ENCODE peak calls at places on chromosome 6, in ten cellular contexts. One of them, this sample, is unnamed.

GRCh38 chr6:170101281-170102035 is 189.4 kb downstream of the DLL1 start:
- DNase-seq in stimulated activated CD8-positive, alpha-beta memory T cell treated with anti-CD3 and anti-CD28 coated beads, Interleukin-15, amount 100 ng/mL, for 24 hours: no peak
- DNase-seq in AG09309: no peak
- DNase-seq in SK-MEL-5: no peak
- DNase-seq in globus pallidus: no peak
- DNase-seq in NCI-H1092: no peak
- DNase-seq in effector CD4-positive, alpha-beta T cell: no peak
- DNase-seq in neural crest cell: no peak
- DNase-seq in iPS-NIHi11: peak
- DNase-seq in NCI-H510A treated with DMSO at 0.1 percent for 48 hours: no peak
- DNase-seq in this sample: no peak

GRCh38 chr6:145139451-145139850 is 595.9 kb downstream of the EPM2A start:
- DNase-seq in globus pallidus: no peak
- DNase-seq in iPS-NIHi11: no peak
- DNase-seq in stimulated activated CD8-positive, alpha-beta memory T cell treated with anti-CD3 and anti-CD28 coated beads, Interleukin-15, amount 100 ng/mL, for 24 hours: no peak
- DNase-seq in NCI-H1092: peak
- DNase-seq in AG09309: no peak
- DNase-seq in SK-MEL-5: no peak
- DNase-seq in effector CD4-positive, alpha-beta T cell: no peak
- DNase-seq in neural crest cell: no peak
- DNase-seq in NCI-H510A treated with DMSO at 0.1 percent for 48 hours: no peak
- DNase-seq in this sample: no peak

GRCh38 chr6:166511316-166511715 is 75.2 kb downstream of the RAMACL start:
- DNase-seq in iPS-NIHi11: no peak
- DNase-seq in effector CD4-positive, alpha-beta T cell: no peak
- DNase-seq in neural crest cell: no peak
- DNase-seq in AG09309: no peak
- DNase-seq in NCI-H510A treated with DMSO at 0.1 percent for 48 hours: no peak
- DNase-seq in globus pallidus: no peak
- DNase-seq in SK-MEL-5: no peak
- DNase-seq in stimulated activated CD8-positive, alpha-beta memory T cell treated with anti-CD3 and anti-CD28 coated beads, Interleukin-15, amount 100 ng/mL, for 24 hours: no peak
- DNase-seq in NCI-H1092: no peak
- DNase-seq in this sample: no peak

GRCh38 chr6:130575971-130576370 is 210.2 kb downstream of the TMEM200A start:
- DNase-seq in globus pallidus: no peak
- DNase-seq in SK-MEL-5: no peak
- DNase-seq in neural crest cell: no peak
- DNase-seq in stimulated activated CD8-positive, alpha-beta memory T cell treated with anti-CD3 and anti-CD28 coated beads, Interleukin-15, amount 100 ng/mL, for 24 hours: no peak
- DNase-seq in NCI-H510A treated with DMSO at 0.1 percent for 48 hours: no peak
- DNase-seq in NCI-H1092: no peak
- DNase-seq in AG09309: no peak
- DNase-seq in effector CD4-positive, alpha-beta T cell: peak
- DNase-seq in iPS-NIHi11: no peak
- DNase-seq in this sample: no peak

GRCh38 chr6:34447915-34448314 is 18.0 kb upstream of the PACSIN1 start:
- DNase-seq in SK-MEL-5: peak
- DNase-seq in NCI-H510A treated with DMSO at 0.1 percent for 48 hours: peak
- DNase-seq in effector CD4-positive, alpha-beta T cell: no peak
- DNase-seq in neural crest cell: no peak
- DNase-seq in iPS-NIHi11: peak
- DNase-seq in stimulated activated CD8-positive, alpha-beta memory T cell treated with anti-CD3 and anti-CD28 coated beads, Interleukin-15, amount 100 ng/mL, for 24 hours: no peak
- DNase-seq in AG09309: no peak
- DNase-seq in NCI-H1092: no peak
- DNase-seq in globus pallidus: no peak
- DNase-seq in this sample: no peak

GRCh38 chr6:169110934-169111602 is 142.6 kb downstream of the THBS2 start:
- DNase-seq in iPS-NIHi11: no peak
- DNase-seq in NCI-H510A treated with DMSO at 0.1 percent for 48 hours: no peak
- DNase-seq in neural crest cell: no peak
- DNase-seq in AG09309: no peak
- DNase-seq in stimulated activated CD8-positive, alpha-beta memory T cell treated with anti-CD3 and anti-CD28 coated beads, Interleukin-15, amount 100 ng/mL, for 24 hours: no peak
- DNase-seq in globus pallidus: no peak
- DNase-seq in NCI-H1092: no peak
- DNase-seq in SK-MEL-5: no peak
- DNase-seq in effector CD4-positive, alpha-beta T cell: no peak
- DNase-seq in this sample: no peak

GRCh38 chr6:35706468-35706867 is 17.8 kb upstream of the FKBP5 start:
- DNase-seq in iPS-NIHi11: no peak
- DNase-seq in neural crest cell: no peak
- DNase-seq in AG09309: no peak
- DNase-seq in globus pallidus: no peak
- DNase-seq in stimulated activated CD8-positive, alpha-beta memory T cell treated with anti-CD3 and anti-CD28 coated beads, Interleukin-15, amount 100 ng/mL, for 24 hours: no peak
- DNase-seq in NCI-H1092: no peak
- DNase-seq in SK-MEL-5: no peak
- DNase-seq in effector CD4-positive, alpha-beta T cell: no peak
- DNase-seq in NCI-H510A treated with DMSO at 0.1 percent for 48 hours: no peak
- DNase-seq in this sample: no peak

GRCh38 chr6:149862901-149863595 is 1.1 kb downstream of the LRP11 start:
- DNase-seq in AG09309: no peak
- DNase-seq in SK-MEL-5: peak
- DNase-seq in effector CD4-positive, alpha-beta T cell: no peak
- DNase-seq in iPS-NIHi11: peak
- DNase-seq in NCI-H1092: peak
- DNase-seq in globus pallidus: peak
- DNase-seq in stimulated activated CD8-positive, alpha-beta memory T cell treated with anti-CD3 and anti-CD28 coated beads, Interleukin-15, amount 100 ng/mL, for 24 hours: peak
- DNase-seq in neural crest cell: peak
- DNase-seq in NCI-H510A treated with DMSO at 0.1 percent for 48 hours: peak
- DNase-seq in this sample: no peak

GRCh38 chr6:94349227-94349626 is 929.9 kb upstream of the EPHA7 start:
- DNase-seq in NCI-H510A treated with DMSO at 0.1 percent for 48 hours: peak
- DNase-seq in neural crest cell: no peak
- DNase-seq in effector CD4-positive, alpha-beta T cell: no peak
- DNase-seq in NCI-H1092: no peak
- DNase-seq in stimulated activated CD8-positive, alpha-beta memory T cell treated with anti-CD3 and anti-CD28 coated beads, Interleukin-15, amount 100 ng/mL, for 24 hours: no peak
- DNase-seq in globus pallidus: no peak
- DNase-seq in AG09309: no peak
- DNase-seq in SK-MEL-5: no peak
- DNase-seq in iPS-NIHi11: no peak
- DNase-seq in this sample: no peak

GRCh38 chr6:160513836-160514235 is 150.2 kb downstream of the LPA start:
- DNase-seq in SK-MEL-5: no peak
- DNase-seq in iPS-NIHi11: no peak
- DNase-seq in globus pallidus: no peak
- DNase-seq in NCI-H1092: no peak
- DNase-seq in AG09309: no peak
- DNase-seq in neural crest cell: no peak
- DNase-seq in stimulated activated CD8-positive, alpha-beta memory T cell treated with anti-CD3 and anti-CD28 coated beads, Interleukin-15, amount 100 ng/mL, for 24 hours: no peak
- DNase-seq in effector CD4-positive, alpha-beta T cell: no peak
- DNase-seq in NCI-H510A treated with DMSO at 0.1 percent for 48 hours: no peak
- DNase-seq in this sample: no peak

GRCh38 chr6:111441678-111442243 is 41.3 kb downstream of the REV3L start:
- DNase-seq in effector CD4-positive, alpha-beta T cell: no peak
- DNase-seq in NCI-H1092: no peak
- DNase-seq in iPS-NIHi11: no peak
- DNase-seq in NCI-H510A treated with DMSO at 0.1 percent for 48 hours: no peak
- DNase-seq in AG09309: no peak
- DNase-seq in globus pallidus: no peak
- DNase-seq in neural crest cell: no peak
- DNase-seq in SK-MEL-5: no peak
- DNase-seq in stimulated activated CD8-positive, alpha-beta memory T cell treated with anti-CD3 and anti-CD28 coated beads, Interleukin-15, amount 100 ng/mL, for 24 hours: no peak
- DNase-seq in this sample: no peak

GRCh38 chr6:1336246-1336843 is 24.4 kb downstream of the FOXQ1 start:
- DNase-seq in NCI-H1092: no peak
- DNase-seq in iPS-NIHi11: peak
- DNase-seq in globus pallidus: no peak
- DNase-seq in neural crest cell: no peak
- DNase-seq in AG09309: no peak
- DNase-seq in NCI-H510A treated with DMSO at 0.1 percent for 48 hours: no peak
- DNase-seq in effector CD4-positive, alpha-beta T cell: no peak
- DNase-seq in SK-MEL-5: peak
- DNase-seq in stimulated activated CD8-positive, alpha-beta memory T cell treated with anti-CD3 and anti-CD28 coated beads, Interleukin-15, amount 100 ng/mL, for 24 hours: no peak
- DNase-seq in this sample: no peak

GRCh38 chr6:14009416-14009815 is 84.7 kb downstream of the RNF182 start:
- DNase-seq in stimulated activated CD8-positive, alpha-beta memory T cell treated with anti-CD3 and anti-CD28 coated beads, Interleukin-15, amount 100 ng/mL, for 24 hours: no peak
- DNase-seq in NCI-H1092: no peak
- DNase-seq in globus pallidus: no peak
- DNase-seq in NCI-H510A treated with DMSO at 0.1 percent for 48 hours: no peak
- DNase-seq in effector CD4-positive, alpha-beta T cell: no peak
- DNase-seq in iPS-NIHi11: peak
- DNase-seq in SK-MEL-5: no peak
- DNase-seq in AG09309: no peak
- DNase-seq in neural crest cell: no peak
- DNase-seq in this sample: no peak

GRCh38 chr6:149176971-149177667 is 140.4 kb upstream of the TAB2 start:
- DNase-seq in NCI-H510A treated with DMSO at 0.1 percent for 48 hours: peak
- DNase-seq in NCI-H1092: peak
- DNase-seq in globus pallidus: no peak
- DNase-seq in AG09309: no peak
- DNase-seq in stimulated activated CD8-positive, alpha-beta memory T cell treated with anti-CD3 and anti-CD28 coated beads, Interleukin-15, amount 100 ng/mL, for 24 hours: no peak
- DNase-seq in effector CD4-positive, alpha-beta T cell: no peak
- DNase-seq in neural crest cell: no peak
- DNase-seq in SK-MEL-5: peak
- DNase-seq in iPS-NIHi11: no peak
- DNase-seq in this sample: no peak

GRCh38 chr6:18101271-18101670 is 21.2 kb downstream of the NHLRC1 start:
- DNase-seq in globus pallidus: no peak
- DNase-seq in effector CD4-positive, alpha-beta T cell: no peak
- DNase-seq in neural crest cell: no peak
- DNase-seq in stimulated activated CD8-positive, alpha-beta memory T cell treated with anti-CD3 and anti-CD28 coated beads, Interleukin-15, amount 100 ng/mL, for 24 hours: no peak
- DNase-seq in AG09309: peak
- DNase-seq in NCI-H1092: no peak
- DNase-seq in SK-MEL-5: no peak
- DNase-seq in NCI-H510A treated with DMSO at 0.1 percent for 48 hours: no peak
- DNase-seq in iPS-NIHi11: no peak
- DNase-seq in this sample: no peak

GRCh38 chr6:99967052-99967451 is 27.0 kb downstream of the MCHR2 start:
- DNase-seq in SK-MEL-5: no peak
- DNase-seq in globus pallidus: no peak
- DNase-seq in AG09309: no peak
- DNase-seq in neural crest cell: no peak
- DNase-seq in iPS-NIHi11: no peak
- DNase-seq in stimulated activated CD8-positive, alpha-beta memory T cell treated with anti-CD3 and anti-CD28 coated beads, Interleukin-15, amount 100 ng/mL, for 24 hours: no peak
- DNase-seq in effector CD4-positive, alpha-beta T cell: no peak
- DNase-seq in NCI-H1092: no peak
- DNase-seq in NCI-H510A treated with DMSO at 0.1 percent for 48 hours: no peak
- DNase-seq in this sample: no peak

GRCh38 chr6:169723200-169723909 is 945 bp downstream of the PHF10 start:
- DNase-seq in NCI-H1092: peak
- DNase-seq in NCI-H510A treated with DMSO at 0.1 percent for 48 hours: no peak
- DNase-seq in globus pallidus: peak
- DNase-seq in effector CD4-positive, alpha-beta T cell: peak
- DNase-seq in iPS-NIHi11: peak
- DNase-seq in AG09309: no peak
- DNase-seq in stimulated activated CD8-positive, alpha-beta memory T cell treated with anti-CD3 and anti-CD28 coated beads, Interleukin-15, amount 100 ng/mL, for 24 hours: peak
- DNase-seq in SK-MEL-5: peak
- DNase-seq in neural crest cell: peak
- DNase-seq in this sample: no peak

This sample was measured in DMS 273 treated with DMSO at 0.1 percent for 48 hours.